ENCODE peak calls at places on chromosomes 13 and 19, in six cellular contexts. A is A549, W is thoracic aorta, U is heart right ventricle, I is breast epithelium, N is Karpas-422. D is an unnamed sample.

GRCh38 chr13:66137384-66137783 is 1092.8 kb downstream of the PCDH9 start:
- DNase-seq in A (no peak), W (no peak), U (no peak), I (no peak), N (peak), D (no peak)

GRCh38 chr13:70107125-70107497 is 515 bp upstream of the ATXN8OS start:
- DNase-seq in A (no peak), W (no peak), U (no peak), I (no peak), N (no peak), D (no peak)

GRCh38 chr13:75312884-75313520 is 169.0 kb downstream of the TBC1D4 start:
- DNase-seq in A (no peak), W (no peak), U (no peak), I (no peak), N (no peak), D (no peak)

GRCh38 chr13:60351326-60351725 is 45.7 kb upstream of the TDRD3 start:
- DNase-seq in A (no peak), W (no peak), U (no peak), I (no peak), N (no peak), D (no peak)

GRCh38 chr19:48844472-48844871 is 8.2 kb upstream of the HSD17B14 start:
- DNase-seq in A (peak), W (no peak), U (no peak), I (no peak), N (peak), D (no peak)

GRCh38 chr13:35489050-35489449 is 12.6 kb upstream of the MAB21L1 start:
- DNase-seq in A (no peak), W (no peak), U (no peak), I (no peak), N (no peak), D (no peak)

GRCh38 chr19:54204767-54205468 is 4.3 kb downstream of the RPS9 start:
- DNase-seq in A (no peak), W (no peak), U (no peak), I (no peak), N (no peak), D (no peak)

GRCh38 chr13:51733656-51734334 is 70.2 kb downstream of the DHRS12 start:
- DNase-seq in A (no peak), W (no peak), U (no peak), I (no peak), N (no peak), D (no peak)

GRCh38 chr19:20038358-20039202 is 725 bp downstream of the ZNF682 start:
- DNase-seq in A (no peak), W (no peak), U (no peak), I (no peak), N (peak), D (no peak)

GRCh38 chr19:40466219-40467006 is at the start of gene SPTBN4:
- DNase-seq in A (no peak), W (no peak), U (peak), I (peak), N (no peak), D (peak)

GRCh38 chr13:33514362-33514761 is 228.8 kb upstream of the STARD13 start:
- DNase-seq in A (no peak), W (no peak), U (no peak), I (no peak), N (peak), D (no peak)

GRCh38 chr19:58054792-58055482 is 4.1 kb upstream of the ZNF135 start:
- DNase-seq in A (no peak), W (no peak), U (peak), I (no peak), N (no peak), D (peak)

GRCh38 chr19:9958451-9958850 is 22.1 kb upstream of the OLFM2 start:
- DNase-seq in A (no peak), W (no peak), U (no peak), I (no peak), N (no peak), D (no peak)

GRCh38 chr19:16897572-16898056 is 8.8 kb downstream of the F2RL3 start:
- DNase-seq in A (no peak), W (no peak), U (no peak), I (no peak), N (no peak), D (no peak)

GRCh38 chr19:18594096-18594823 is 5.7 kb downstream of the REX1BD start:
- DNase-seq in A (peak), W (no peak), U (peak), I (peak), N (peak), D (peak)

GRCh38 chr19:38912600-38913514 is 871 bp upstream of the CCER2 start:
- DNase-seq in A (no peak), W (no peak), U (no peak), I (no peak), N (no peak), D (no peak)

GRCh38 chr19:10617409-10618121 is 7.8 kb upstream of the SLC44A2 start:
- DNase-seq in A (no peak), W (no peak), U (no peak), I (no peak), N (no peak), D (no peak)

GRCh38 chr13:30792257-30793000 is 57.1 kb downstream of the ALOX5AP start:
- DNase-seq in A (peak), W (peak), U (peak), I (peak), N (no peak), D (peak)

GRCh38 chr13:35592457-35592856 is 116.0 kb upstream of the MAB21L1 start:
- DNase-seq in A (no peak), W (no peak), U (no peak), I (no peak), N (no peak), D (no peak)

GRCh38 chr19:41447732-41448332 is 4.9 kb downstream of the ERICH4 start:
- DNase-seq in A (no peak), W (no peak), U (no peak), I (no peak), N (peak), D (no peak)

GRCh38 chr19:46660008-46660517 is 919 bp downstream of the DACT3 start:
- DNase-seq in A (no peak), W (no peak), U (peak), I (no peak), N (peak), D (peak)

GRCh38 chr19:12611361-12611699 is 610 bp downstream of the ZNF791 start:
- DNase-seq in A (peak), W (peak), U (peak), I (peak), N (no peak), D (peak)

GRCh38 chr19:40279761-40280607 is 5.2 kb downstream of the AKT2 start:
- DNase-seq in A (no peak), W (no peak), U (no peak), I (no peak), N (peak), D (no peak)

GRCh38 chr13:28451482-28452217 is 43.3 kb downstream of the FLT1 start:
- DNase-seq in A (no peak), W (no peak), U (no peak), I (no peak), N (no peak), D (no peak)

GRCh38 chr13:105634059-105634458 is 901.4 kb downstream of the EFNB2 start:
- DNase-seq in A (no peak), W (no peak), U (no peak), I (no peak), N (no peak), D (no peak)

GRCh38 chr19:45401815-45402468 is 2.9 kb downstream of the PPP1R13L start:
- DNase-seq in A (no peak), W (no peak), U (no peak), I (no peak), N (no peak), D (no peak)

GRCh38 chr13:45325806-45326205 is 15.2 kb downstream of the TPT1 start:
- DNase-seq in A (no peak), W (peak), U (peak), I (no peak), N (no peak), D (peak)

GRCh38 chr19:38139122-38139521 is 84.9 kb downstream of the DPF1 start:
- DNase-seq in A (no peak), W (no peak), U (no peak), I (no peak), N (no peak), D (no peak)

GRCh38 chr13:24822640-24823039 is 58.7 kb downstream of the RNF17 start:
- DNase-seq in A (no peak), W (no peak), U (no peak), I (no peak), N (no peak), D (no peak)

GRCh38 chr13:24827799-24828198 is 63.8 kb downstream of the RNF17 start:
- DNase-seq in A (no peak), W (no peak), U (no peak), I (no peak), N (peak), D (no peak)
- H3K27ac ChIP-seq in A (no peak), W (no peak), U (no peak), I (no peak), N (no peak), D (no peak)

DNA sequence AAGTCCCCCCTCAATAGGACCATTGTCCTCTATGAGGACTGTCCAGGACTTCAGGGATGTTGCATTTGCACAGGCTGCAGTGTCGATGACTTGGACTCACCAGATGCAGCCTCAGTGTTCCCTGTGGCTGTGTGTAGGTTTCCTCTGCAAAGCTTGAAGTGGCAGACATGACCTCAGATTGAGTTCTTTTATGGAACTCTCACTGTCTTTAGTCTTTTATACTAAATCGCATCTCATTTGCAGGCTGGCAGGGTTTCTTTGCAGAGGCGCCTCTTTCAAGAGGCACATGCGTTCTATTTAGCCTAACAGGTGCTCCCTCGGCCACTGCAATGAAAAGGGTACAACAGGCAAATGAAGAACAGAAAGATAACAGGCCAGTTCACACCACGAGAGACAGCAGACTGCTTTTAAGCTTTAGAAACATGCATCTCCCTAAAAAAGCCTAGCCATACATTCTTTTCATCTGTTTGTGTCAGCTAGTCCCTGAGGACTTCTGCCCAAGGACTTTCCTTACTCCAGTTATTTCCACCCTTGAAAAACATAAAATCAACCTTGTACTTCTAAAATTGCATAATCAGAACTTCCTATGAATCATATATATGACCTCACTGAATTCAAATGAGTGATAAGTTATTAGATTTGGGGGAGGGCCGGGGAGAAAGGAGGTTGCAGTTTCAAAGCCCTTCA is 118.4 kb downstream of the RAB20 start:
- DNase-seq in A (no peak), W (no peak), U (no peak), I (no peak), N (no peak), D (no peak)
- H3K27ac ChIP-seq in A (peak), W (peak), U (no peak), I (no peak), N (no peak), D (no peak)

DNA sequence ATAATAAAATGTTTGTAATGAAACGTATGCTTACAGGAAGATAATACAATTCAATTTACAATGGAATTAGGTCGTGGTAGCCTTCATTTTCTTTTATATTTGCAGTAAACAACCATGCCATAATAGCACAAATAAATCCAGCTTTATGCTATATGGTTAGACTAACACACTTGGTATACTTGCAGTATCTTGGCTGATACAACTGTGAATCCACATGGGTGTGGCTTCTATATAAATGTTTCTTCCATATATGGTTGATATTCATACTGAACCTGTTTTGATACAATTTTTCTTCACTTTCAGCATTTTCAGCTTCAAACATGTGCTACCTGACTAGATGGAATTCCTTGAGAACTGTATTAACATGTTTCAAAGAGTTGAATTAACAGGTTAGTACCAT is 20.4 kb upstream of the SPRY2 start:
- DNase-seq in A (no peak), W (no peak), U (no peak), I (no peak), N (no peak), D (no peak)
- H3K27ac ChIP-seq in A (no peak), W (no peak), U (no peak), I (no peak), N (no peak), D (no peak)

GRCh38 chr19:2176336-2176994 is 12.7 kb downstream of the DOT1L start:
- DNase-seq in A (no peak), W (no peak), U (no peak), I (no peak), N (no peak), D (no peak)
- H3K27ac ChIP-seq in A (no peak), W (no peak), U (peak), I (peak), N (no peak), D (no peak)

GRCh38 chr19:29941828-29942403 is at the start of gene URI1:
- DNase-seq in A (peak), W (peak), U (peak), I (peak), N (peak), D (peak)

GRCh38 chr19:29942404-29943261 is 594 bp downstream of the URI1 start:
- DNase-seq in A (peak), W (no peak), U (peak), I (no peak), N (peak), D (peak)

GRCh38 chr19:29945017-29945416 is 3.0 kb downstream of the URI1 start:
- DNase-seq in A (no peak), W (no peak), U (no peak), I (no peak), N (no peak), D (no peak)

GRCh38 chr19:29944415-29945012 is 2.5 kb downstream of the URI1 start:
- DNase-seq in A (no peak), W (no peak), U (no peak), I (no peak), N (no peak), D (no peak)

GRCh38 chr19:29943615-29944014 is 1.6 kb downstream of the URI1 start:
- DNase-seq in A (no peak), W (no peak), U (no peak), I (no peak), N (no peak), D (no peak)
- H3K27ac ChIP-seq in A (no peak), W (no peak), U (no peak), I (no peak), N (peak), D (no peak)

GRCh38 chr13:98054301-98054700 is 88.6 kb upstream of the FARP1 start:
- DNase-seq in A (no peak), W (no peak), U (no peak), I (no peak), N (no peak), D (no peak)

GRCh38 chr13:98055623-98056022 is 87.3 kb upstream of the FARP1 start:
- DNase-seq in A (no peak), W (no peak), U (no peak), I (no peak), N (no peak), D (no peak)

GRCh38 chr13:98059276-98059675 is 83.6 kb upstream of the FARP1 start:
- DNase-seq in A (no peak), W (no peak), U (no peak), I (no peak), N (no peak), D (no peak)

GRCh38 chr13:98060282-98060681 is 82.6 kb upstream of the FARP1 start:
- DNase-seq in A (no peak), W (no peak), U (no peak), I (no peak), N (no peak), D (no peak)

DNA sequence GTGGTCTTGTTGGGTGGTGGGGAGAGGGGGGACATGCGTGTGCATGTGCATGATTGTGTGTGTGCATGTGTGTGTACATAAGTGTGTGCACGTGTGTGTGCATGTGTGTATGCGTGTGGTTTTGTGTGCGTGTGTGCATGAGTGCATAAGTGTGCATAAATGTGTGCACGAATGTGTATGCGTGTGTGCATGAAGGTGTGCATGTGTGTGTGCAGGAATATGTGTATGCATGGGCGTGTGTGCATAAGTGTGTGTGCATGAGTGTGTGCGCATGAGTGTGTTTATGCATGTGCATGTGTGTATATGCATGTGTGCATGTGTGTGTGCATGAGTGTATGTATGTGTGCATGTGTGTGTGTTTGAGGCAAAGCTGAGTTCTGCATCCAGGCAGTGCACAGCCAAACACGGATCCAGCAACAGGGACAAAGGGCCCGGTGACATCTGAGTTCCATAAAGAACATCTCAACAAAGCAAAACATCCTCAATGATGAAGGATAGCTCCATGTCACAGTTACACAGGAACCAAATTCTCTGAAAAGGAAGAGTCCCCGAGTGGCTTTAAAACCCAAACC is 86.0 kb upstream of the FARP1 start:
- DNase-seq in A (no peak), W (no peak), U (no peak), I (no peak), N (no peak), D (no peak)
- H3K27ac ChIP-seq in A (no peak), W (no peak), U (no peak), I (no peak), N (no peak), D (no peak)

GRCh38 chr19:55545443-55545842 is at the start of gene SBK3:
- DNase-seq in A (no peak), W (no peak), U (no peak), I (no peak), N (no peak), D (no peak)
- H3K27ac ChIP-seq in A (peak), W (no peak), U (peak), I (peak), N (no peak), D (no peak)

D was measured in dorsolateral prefrontal cortex.